ENCODE peak calls at places on chromosomes 16 and 17, in seven cellular contexts. Y is fibroblast of mammary gland; D is T-cell; L is D341Med; F is stimulated activated CD4-positive, alpha-beta T cell treated with anti-CD3 and anti-CD28 coated beads, Interleukin-1b, Interleukin-23, amount 100 ng/mL, for 24 hours; H is A549; E is NT2/D1. T is an unnamed sample.

GRCh38 chr17:8222380-8222629 is 11.9 kb upstream of the AURKB start:
- DNase-seq in Y (no peak), D (no peak), L (no peak), F (no peak), H (no peak), E (no peak), T (no peak)

GRCh38 chr17:67157732-67158639 is 87.0 kb downstream of the HELZ start:
- DNase-seq in Y (peak), D (no peak), L (peak), F (no peak), H (peak), E (peak), T (peak)

GRCh38 chr16:35305476-35305875 is 1846.1 kb downstream of the TP53TG3F start:
- DNase-seq in Y (no peak), D (no peak), L (no peak), F (no peak), H (no peak), E (no peak), T (no peak)

GRCh38 chr16:749010-749409 is 8.2 kb upstream of the CIAO3 start:
- DNase-seq in Y (peak), D (no peak), L (no peak), F (no peak), H (no peak), E (no peak), T (no peak)

GRCh38 chr16:90018297-90019200 is 707 bp downstream of the DBNDD1 start:
- DNase-seq in Y (no peak), D (no peak), L (peak), F (no peak), H (no peak), E (no peak), T (no peak)

GRCh38 chr16:89172171-89172900 is 788 bp downstream of the CDH15 start:
- DNase-seq in Y (no peak), D (no peak), L (no peak), F (no peak), H (no peak), E (no peak), T (no peak)

GRCh38 chr16:27432600-27432957 is 30.6 kb downstream of the IL21R start:
- DNase-seq in Y (peak), D (peak), L (no peak), F (no peak), H (no peak), E (no peak), T (no peak)

GRCh38 chr17:75404223-75404738 is 1.2 kb downstream of the GRB2 start:
- DNase-seq in Y (peak), D (peak), L (peak), F (peak), H (peak), E (peak), T (peak)

GRCh38 chr16:24493859-24494258 is 45.5 kb upstream of the RBBP6 start:
- DNase-seq in Y (no peak), D (no peak), L (no peak), F (no peak), H (no peak), E (no peak), T (no peak)

GRCh38 chr17:75270218-75270965 is 639 bp downstream of the MIF4GD start:
- DNase-seq in Y (peak), D (peak), L (peak), F (peak), H (peak), E (no peak), T (peak)

GRCh38 chr17:47119746-47120520 is 69.2 kb downstream of the CDC27 start:
- DNase-seq in Y (peak), D (no peak), L (no peak), F (no peak), H (no peak), E (no peak), T (no peak)

GRCh38 chr16:49528564-49529150 is 155.1 kb downstream of the C16orf78 start:
- DNase-seq in Y (peak), D (no peak), L (no peak), F (no peak), H (no peak), E (no peak), T (no peak)

GRCh38 chr16:67283039-67283825 is 3.9 kb downstream of the PLEKHG4 start:
- DNase-seq in Y (peak), D (no peak), L (no peak), F (no peak), H (no peak), E (no peak), T (no peak)

GRCh38 chr17:4607773-4608187 is 23.5 kb downstream of the SMTNL2 start:
- DNase-seq in Y (peak), D (no peak), L (no peak), F (no peak), H (no peak), E (no peak), T (peak)

GRCh38 chr17:31321481-31321880 is at the start of gene EVI2A:
- DNase-seq in Y (peak), D (peak), L (no peak), F (peak), H (no peak), E (no peak), T (no peak)

GRCh38 chr17:60421273-60422161 is 772 bp upstream of the CHCT1 start:
- DNase-seq in Y (peak), D (peak), L (peak), F (peak), H (peak), E (peak), T (peak)

GRCh38 chr16:13866073-13866472 is 53.9 kb upstream of the ERCC4 start:
- DNase-seq in Y (peak), D (no peak), L (peak), F (peak), H (peak), E (peak), T (peak)

GRCh38 chr17:73228748-73229236 is 32.9 kb downstream of the CPSF4L start:
- DNase-seq in Y (peak), D (no peak), L (peak), F (no peak), H (peak), E (no peak), T (peak)

GRCh38 chr17:3919123-3919624 is 2.9 kb upstream of the P2RX1 start:
- DNase-seq in Y (no peak), D (no peak), L (no peak), F (no peak), H (no peak), E (no peak), T (no peak)

GRCh38 chr17:39080416-39081179 is 70.8 kb downstream of the PLXDC1 start:
- DNase-seq in Y (peak), D (no peak), L (peak), F (no peak), H (no peak), E (no peak), T (no peak)

GRCh38 chr16:7268182-7268581 is 64.5 kb upstream of the RBFOX1 start:
- DNase-seq in Y (peak), D (no peak), L (peak), F (no peak), H (peak), E (peak), T (peak)

GRCh38 chr17:57370051-57370581 is 113.8 kb downstream of the MSI2 start:
- DNase-seq in Y (peak), D (no peak), L (no peak), F (no peak), H (peak), E (no peak), T (no peak)

GRCh38 chr17:28912281-28912937 is 9.5 kb upstream of the DHRS13 start:
- DNase-seq in Y (no peak), D (no peak), L (no peak), F (no peak), H (no peak), E (no peak), T (no peak)

GRCh38 chr17:8909621-8910292 is 42.3 kb upstream of the PIK3R6 start:
- DNase-seq in Y (no peak), D (no peak), L (no peak), F (no peak), H (no peak), E (no peak), T (no peak)

GRCh38 chr16:89018605-89019158 is 41.7 kb upstream of the CBFA2T3 start:
- DNase-seq in Y (peak), D (no peak), L (no peak), F (no peak), H (no peak), E (no peak), T (no peak)

GRCh38 chr17:52831536-52831935 is 673.0 kb upstream of the CA10 start:
- DNase-seq in Y (no peak), D (no peak), L (no peak), F (no peak), H (no peak), E (no peak), T (no peak)

GRCh38 chr17:44979426-44980273 is 11.5 kb upstream of the C1QL1 start:
- DNase-seq in Y (no peak), D (no peak), L (no peak), F (no peak), H (no peak), E (no peak), T (no peak)

GRCh38 chr17:48717367-48718161 is 4.8 kb downstream of the PRAC1 start:
- DNase-seq in Y (no peak), D (no peak), L (no peak), F (no peak), H (no peak), E (no peak), T (no peak)